ENCODE peak calls at places on chromosomes 4 and X, in six cellular contexts. T is AG04450, W is astrocyte, G is lower leg skin, D is cardiac fibroblast, J is NCI-H82. O is an unnamed sample.

GRCh38 chrX:153371256-153371655 is 29.9 kb downstream of the PNMA6E start:
- DNase-seq in T (no peak), W (peak), G (peak), D (no peak), J (no peak), O (no peak)

GRCh38 chr4:1310796-1311715 is 21.4 kb downstream of the MAEA start:
- DNase-seq in T (no peak), W (no peak), G (no peak), D (no peak), J (no peak), O (no peak)

GRCh38 chr4:128571747-128572146 is 237.8 kb upstream of the JADE1 start:
- DNase-seq in T (peak), W (peak), G (no peak), D (peak), J (no peak), O (peak)

GRCh38 chrX:8688776-8689175 is 43.2 kb downstream of the ANOS1 start:
- DNase-seq in T (no peak), W (no peak), G (no peak), D (no peak), J (peak), O (no peak)

GRCh38 chrX:11427082-11428033 is 134.1 kb downstream of the AMELX start:
- DNase-seq in T (no peak), W (no peak), G (peak), D (peak), J (peak), O (no peak)

GRCh38 chr4:182531555-182532162 is 288.5 kb downstream of the TENM3 start:
- DNase-seq in T (no peak), W (peak), G (no peak), D (no peak), J (no peak), O (peak)

GRCh38 chr4:8117278-8117682 is 41.3 kb downstream of the ABLIM2 start:
- DNase-seq in T (no peak), W (no peak), G (no peak), D (peak), J (peak), O (peak)

GRCh38 chr4:173703076-173703475 is 173.0 kb upstream of the HAND2 start:
- DNase-seq in T (no peak), W (no peak), G (no peak), D (no peak), J (no peak), O (no peak)

GRCh38 chr4:168732714-168733113 is 235.9 kb downstream of the PALLD start:
- DNase-seq in T (no peak), W (no peak), G (no peak), D (no peak), J (no peak), O (peak)

GRCh38 chrX:108362026-108362425 is 76.2 kb downstream of the COL4A6 start:
- DNase-seq in T (no peak), W (no peak), G (no peak), D (no peak), J (no peak), O (no peak)

GRCh38 chr4:147160908-147161513 is 215.3 kb upstream of the TTC29 start:
- DNase-seq in T (peak), W (peak), G (no peak), D (peak), J (peak), O (peak)